ENCODE peak calls at places on chromosome 9, in ten cellular contexts. W is astrocyte of the spinal cord, U is left ventricle myocardium inferior, C is heart right ventricle, Z is thoracic aorta, M is fibroblast of the aortic adventitia, I is breast epithelium, A is NB4, L is astrocyte of the cerebellum, E is AG10803. R is an unnamed sample.

GRCh38 chr9:101791938-101792337 is 53.5 kb upstream of the GRIN3A start:
- DNase-seq in A (peak), M (peak), I (no peak), W (peak), E (no peak), Z (no peak), U (no peak), L (peak), C (no peak), R (no peak)

GRCh38 chr9:75041041-75041440 is 12.9 kb upstream of the CARNMT1 start:
- DNase-seq in M (no peak), I (no peak), A (no peak), E (no peak), U (no peak), Z (no peak), W (no peak), C (no peak), L (no peak), R (no peak)

GRCh38 chr9:136105398-136106135 is 10.5 kb upstream of the NACC2 start:
- DNase-seq in I (no peak), M (peak), L (no peak), W (peak), Z (no peak), E (peak), U (peak), C (peak), A (peak), R (no peak)

GRCh38 chr9:111621895-111622480 is 9.1 kb upstream of the DNAJC25 start:
- DNase-seq in U (no peak), M (peak), Z (no peak), A (peak), L (no peak), E (peak), C (no peak), I (no peak), W (peak), R (no peak)

GRCh38 chr9:36940881-36941280 is 93.2 kb downstream of the PAX5 start:
- DNase-seq in E (no peak), M (no peak), W (no peak), L (no peak), U (no peak), A (no peak), C (no peak), I (no peak), Z (no peak), R (peak)

GRCh38 chr9:133996531-133997520 is 4.7 kb upstream of the VAV2 start:
- DNase-seq in U (no peak), C (no peak), L (no peak), A (no peak), I (no peak), M (no peak), Z (no peak), E (peak), W (no peak), R (no peak)

GRCh38 chr9:7392161-7392560 is 407.4 kb downstream of the DMAC1 start:
- DNase-seq in E (no peak), Z (no peak), L (no peak), C (no peak), U (no peak), A (no peak), I (no peak), M (no peak), W (no peak), R (no peak)

GRCh38 chr9:23739753-23740152 is 86.3 kb downstream of the ELAVL2 start:
- DNase-seq in W (no peak), M (no peak), L (no peak), E (no peak), C (no peak), I (no peak), U (no peak), Z (no peak), A (no peak), R (no peak)

GRCh38 chr9:112041536-112042243 is 133.4 kb downstream of the SUSD1 start:
- DNase-seq in L (peak), M (peak), C (no peak), W (peak), A (no peak), I (no peak), U (no peak), Z (no peak), E (peak), R (no peak)

GRCh38 chr9:114503009-114503408 is 2.3 kb downstream of the WHRN start:
- DNase-seq in I (no peak), M (no peak), Z (no peak), L (no peak), U (no peak), C (no peak), E (no peak), A (no peak), W (no peak), R (no peak)

GRCh38 chr9:89375181-89375760 is 57.0 kb downstream of the SECISBP2 start:
- DNase-seq in E (no peak), I (no peak), C (no peak), A (peak), U (no peak), W (no peak), M (no peak), L (no peak), Z (no peak), R (peak)

GRCh38 chr9:37229455-37229854 is 109.1 kb downstream of the ZCCHC7 start:
- DNase-seq in C (no peak), M (no peak), W (no peak), I (no peak), U (no peak), A (no peak), Z (no peak), E (no peak), L (no peak), R (no peak)

GRCh38 chr9:95175523-95175922 is 142.0 kb downstream of the FANCC start:
- DNase-seq in A (no peak), E (no peak), M (no peak), W (no peak), Z (no peak), C (no peak), L (no peak), I (no peak), U (no peak), R (no peak)

GRCh38 chr9:132651259-132651658 is 18.5 kb downstream of the DDX31 start:
- DNase-seq in L (peak), I (no peak), E (peak), W (peak), U (no peak), A (peak), M (peak), C (no peak), Z (no peak), R (no peak)

GRCh38 chr9:122923947-122924346 is 7.4 kb downstream of the ZBTB26 start:
- DNase-seq in A (no peak), I (no peak), Z (no peak), E (no peak), C (no peak), L (no peak), U (no peak), M (no peak), W (no peak), R (no peak)

GRCh38 chr9:112846528-112847488 is 43.9 kb downstream of the SLC46A2 start:
- DNase-seq in U (no peak), L (peak), C (no peak), I (no peak), Z (no peak), W (peak), E (peak), M (peak), A (no peak), R (no peak)

GRCh38 chr9:7318920-7319319 is 480.7 kb downstream of the DMAC1 start:
- DNase-seq in E (no peak), M (no peak), Z (no peak), C (no peak), W (no peak), U (no peak), A (peak), I (no peak), L (no peak), R (no peak)

GRCh38 chr9:136644593-136645342 is 17.9 kb upstream of the EGFL7 start:
- DNase-seq in L (no peak), U (peak), Z (peak), C (peak), A (peak), M (no peak), E (no peak), W (no peak), I (peak), R (peak)

GRCh38 chr9:138072161-138072842 is 194.7 kb downstream of the CACNA1B start:
- DNase-seq in C (no peak), A (no peak), I (no peak), M (no peak), W (no peak), L (no peak), Z (no peak), E (no peak), U (no peak), R (peak)

GRCh38 chr9:136045595-136046554 is 49.2 kb downstream of the NACC2 start:
- DNase-seq in A (peak), I (peak), W (no peak), U (no peak), E (peak), L (no peak), C (no peak), Z (no peak), M (no peak), R (no peak)

GRCh38 chr9:115142090-115142489 is 24.1 kb upstream of the TNC start:
- DNase-seq in M (no peak), L (no peak), E (no peak), U (no peak), A (no peak), C (no peak), Z (no peak), W (no peak), I (no peak), R (no peak)

GRCh38 chr9:124394167-124394566 is 21.1 kb downstream of the PSMB7 start:
- DNase-seq in E (no peak), C (no peak), M (no peak), Z (no peak), U (no peak), A (peak), W (no peak), I (no peak), L (no peak), R (no peak)

GRCh38 chr9:35691325-35691631 is 1.6 kb upstream of the TPM2 start:
- DNase-seq in W (no peak), M (no peak), U (no peak), A (no peak), C (no peak), Z (no peak), L (no peak), E (no peak), I (no peak), R (no peak)

GRCh38 chr9:131722260-131722659 is 17.6 kb downstream of the RAPGEF1 start:
- DNase-seq in E (no peak), U (peak), A (no peak), C (peak), I (no peak), L (no peak), W (no peak), M (no peak), Z (no peak), R (no peak)

GRCh38 chr9:84323777-84324317 is 16.7 kb downstream of the SLC28A3 start:
- DNase-seq in M (no peak), Z (no peak), A (peak), I (no peak), W (no peak), E (no peak), C (no peak), U (no peak), L (no peak), R (no peak)

GRCh38 chr9:117121331-117121730 is 293.5 kb downstream of the ASTN2 start:
- DNase-seq in E (no peak), Z (no peak), U (no peak), C (no peak), W (no peak), L (no peak), I (no peak), A (no peak), M (no peak), R (no peak)

GRCh38 chr9:128696923-128697707 is 5.2 kb upstream of the PKN3 start:
- DNase-seq in A (no peak), L (no peak), W (no peak), U (peak), Z (no peak), C (no peak), E (no peak), I (no peak), M (no peak), R (no peak)

GRCh38 chr9:134594376-134594941 is 47.1 kb upstream of the COL5A1 start:
- DNase-seq in C (no peak), A (no peak), E (no peak), L (no peak), M (no peak), U (no peak), I (no peak), Z (no peak), W (no peak), R (peak)

GRCh38 chr9:73738741-73739530 is 587.3 kb downstream of the ANXA1 start:
- DNase-seq in C (no peak), A (no peak), E (no peak), Z (no peak), M (no peak), U (no peak), L (no peak), W (no peak), I (no peak), R (no peak)
- TF ChIP-seq CTCF in C (no peak), A (no peak), E (no peak), Z (no peak), M (no peak), U (no peak), L (no peak), W (no peak), I (no peak), R (no peak)

DNA sequence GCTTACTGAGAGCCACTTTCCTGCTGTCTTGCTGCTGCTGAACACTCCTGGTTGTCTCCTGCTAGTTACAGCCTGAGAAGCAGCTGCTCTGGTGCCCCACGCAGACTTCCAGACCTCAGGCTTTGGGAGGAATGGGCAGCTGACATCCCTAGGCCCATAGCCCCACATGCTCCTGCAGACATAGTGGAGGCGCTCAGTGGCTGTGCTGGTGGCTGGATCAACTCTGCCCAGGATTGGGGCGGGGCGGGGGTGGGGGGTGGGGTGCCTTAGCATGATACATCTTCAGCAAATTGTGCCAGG is 93.9 kb downstream of the DAB2IP start:
- DNase-seq in M (no peak), C (no peak), Z (no peak), E (no peak), A (no peak), W (no peak), U (no peak), L (no peak), I (no peak), R (no peak)
- H3K4me3 ChIP-seq in M (no peak), C (no peak), Z (peak), E (peak), A (no peak), W (no peak), U (no peak), L (no peak), I (no peak), R (no peak)

GRCh38 chr9:33267368-33267767 is 2.5 kb downstream of the CHMP5 start:
- DNase-seq in E (no peak), A (no peak), C (no peak), Z (no peak), W (no peak), I (no peak), U (no peak), L (no peak), M (no peak), R (no peak)
- TF ChIP-seq CTCF in E (no peak), A (no peak), C (no peak), Z (no peak), W (no peak), I (no peak), U (no peak), L (no peak), M (no peak), R (no peak)

GRCh38 chr9:91162784-91163440 is 198.8 kb downstream of the AUH start:
- DNase-seq in C (no peak), Z (no peak), L (no peak), W (no peak), A (peak), E (peak), I (no peak), U (no peak), M (no peak), R (peak)
- H3K4me3 ChIP-seq in C (no peak), Z (peak), L (no peak), W (no peak), A (peak), E (no peak), I (no peak), U (no peak), M (no peak), R (no peak)

DNA sequence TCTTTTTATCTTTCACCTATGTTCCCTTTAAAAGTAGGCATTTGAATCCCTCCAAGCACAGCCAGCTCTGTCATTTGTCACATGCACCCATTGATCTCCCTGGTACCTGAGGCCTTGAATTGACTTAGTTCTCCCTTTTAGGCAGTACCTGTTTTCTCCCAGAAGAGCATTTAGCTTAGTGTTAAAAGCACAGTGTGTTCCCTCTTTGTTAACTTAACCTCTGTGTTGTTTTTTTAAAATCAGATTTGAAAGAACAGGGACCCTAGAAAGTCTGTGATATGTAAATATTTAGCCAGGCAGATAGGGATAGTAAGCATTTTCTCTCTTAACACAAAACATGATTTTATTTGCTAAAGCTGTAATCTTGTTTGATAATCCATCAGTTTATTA is 113.8 kb upstream of the SPATA31D4 start:
- DNase-seq in L (no peak), U (no peak), W (no peak), C (no peak), M (no peak), E (no peak), Z (no peak), I (no peak), A (no peak), R (no peak)
- TF ChIP-seq CTCF in L (no peak), U (no peak), W (no peak), C (no peak), M (no peak), E (no peak), Z (no peak), I (no peak), A (no peak), R (no peak)

GRCh38 chr9:88197016-88197415 is 58.7 kb upstream of the SPATA31C2 start:
- DNase-seq in L (peak), Z (no peak), E (peak), C (no peak), M (peak), W (peak), A (no peak), I (no peak), U (no peak), R (peak)
- H3K4me3 ChIP-seq in L (no peak), Z (no peak), E (no peak), C (no peak), M (no peak), W (no peak), A (no peak), I (no peak), U (no peak), R (no peak)

GRCh38 chr9:72753261-72753893 is 199.5 kb downstream of the ALDH1A1 start:
- DNase-seq in W (peak), Z (no peak), A (peak), C (no peak), E (peak), M (peak), L (peak), U (no peak), I (no peak), R (no peak)
- TF ChIP-seq CTCF in W (peak), Z (peak), A (no peak), C (peak), E (peak), M (peak), L (peak), U (peak), I (no peak), R (no peak)

DNA sequence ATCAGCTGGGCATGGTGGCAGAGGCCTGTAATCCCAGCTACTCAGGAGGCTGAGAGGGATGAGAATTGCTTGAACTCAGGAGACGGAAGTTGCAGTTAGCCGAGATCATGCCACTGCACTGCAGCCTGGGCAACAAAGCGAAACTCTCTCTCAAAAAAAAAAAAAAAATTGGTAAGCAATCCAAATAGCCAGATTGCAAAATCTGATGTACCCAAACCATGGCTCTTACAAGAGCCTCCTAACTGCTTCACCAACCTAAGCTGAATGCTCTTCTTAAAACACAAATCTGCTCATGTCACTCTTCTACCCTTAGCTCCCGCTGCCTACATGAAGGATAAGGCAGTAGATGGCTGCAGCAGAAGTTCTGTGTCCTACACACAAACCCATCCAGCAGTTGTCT is 105.9 kb downstream of the MPDZ start:
- DNase-seq in Z (no peak), E (no peak), W (no peak), U (no peak), M (no peak), I (no peak), L (no peak), C (no peak), A (no peak), R (no peak)
- H3K4me3 ChIP-seq in Z (no peak), E (no peak), W (no peak), U (no peak), M (no peak), I (no peak), L (no peak), C (no peak), A (no peak), R (no peak)

DNA sequence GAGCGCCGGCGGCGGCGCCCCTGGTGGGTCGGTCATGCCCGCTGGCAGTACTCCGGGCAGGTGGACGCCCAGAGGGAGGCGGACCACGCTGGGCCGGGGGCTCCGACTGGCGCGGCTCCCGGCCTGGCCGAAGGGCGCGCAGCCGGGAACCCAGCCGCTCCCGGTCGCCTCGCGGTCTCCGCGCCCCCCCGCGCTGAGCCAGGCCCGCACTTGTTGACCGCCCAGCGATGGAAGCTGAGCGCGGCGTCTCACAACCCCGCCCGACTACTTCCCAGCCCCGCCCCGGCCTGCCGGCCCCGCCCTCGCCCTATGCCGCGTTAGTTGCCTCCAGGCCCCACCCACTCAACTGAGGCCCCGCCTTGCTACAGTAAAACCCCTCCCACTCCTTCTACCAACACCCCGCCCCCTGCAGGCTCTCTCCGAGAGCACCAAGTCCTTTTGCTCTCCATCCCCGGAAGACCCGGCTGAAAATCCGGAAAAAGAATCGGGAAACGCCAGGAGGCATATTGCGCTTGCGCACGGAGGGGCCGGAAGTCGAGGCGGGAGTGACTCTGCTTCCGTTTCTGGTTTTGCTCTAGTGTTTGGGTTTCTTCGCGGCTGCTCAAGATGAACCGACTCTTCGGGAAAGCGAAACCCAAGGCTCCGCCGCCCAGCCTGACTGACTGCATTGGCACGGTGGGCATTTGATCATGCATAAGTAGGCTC is at the start of the genes BAG1 and CHMP5:
- DNase-seq in C (peak), A (peak), L (peak), W (peak), Z (peak), I (peak), E (peak), U (peak), M (peak), R (peak)
- TF ChIP-seq CTCF in C (peak), A (peak), L (peak), W (peak), Z (peak), I (no peak), E (peak), U (peak), M (peak), R (no peak)

DNA sequence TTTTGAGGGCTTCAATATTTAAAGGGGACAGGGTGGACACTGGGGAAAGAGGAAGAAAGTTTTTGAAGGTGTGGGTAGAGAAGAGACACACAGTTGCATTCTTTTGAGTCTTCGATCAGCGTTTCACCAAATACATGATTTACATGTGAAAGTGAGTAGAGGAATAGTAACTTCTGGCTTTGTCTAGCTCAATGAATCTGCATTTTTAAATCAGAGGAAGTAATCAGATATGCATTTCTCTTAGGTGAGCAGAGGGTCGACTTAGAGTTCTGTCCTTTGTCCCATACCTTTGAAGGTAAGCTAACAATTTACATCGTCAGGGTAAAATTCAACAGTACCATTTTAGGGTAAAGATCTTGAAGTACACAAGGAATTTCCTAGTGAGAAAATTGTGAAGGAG is 406.4 kb upstream of the ZNF462 start:
- DNase-seq in A (no peak), C (no peak), Z (no peak), U (no peak), L (no peak), I (no peak), E (no peak), W (no peak), M (no peak), R (no peak)
- H3K4me3 ChIP-seq in A (no peak), C (no peak), Z (no peak), U (no peak), L (no peak), I (no peak), E (no peak), W (no peak), M (no peak), R (no peak)